ENCODE peak calls at places on chromosomes 3 and 15, in five cellular contexts. One of them, this sample, is unnamed.

GRCh38 chr3:43534676-43535075 is 87.1 kb downstream of the ANO10 start:
- DNase-seq in uterus: no peak
- DNase-seq in ovary: no peak
- DNase-seq in RWPE2: no peak
- DNase-seq in spleen: no peak
- DNase-seq in this sample: no peak

GRCh38 chr3:123099331-123100191 is 32.7 kb downstream of the PDIA5 start:
- DNase-seq in uterus: no peak
- DNase-seq in ovary: no peak
- DNase-seq in RWPE2: no peak
- DNase-seq in spleen: peak; percentile 65
- DNase-seq in this sample: peak; percentile 96

GRCh38 chr3:110243081-110243480 is 828.5 kb upstream of the NECTIN3 start:
- DNase-seq in uterus: no peak
- DNase-seq in ovary: no peak
- DNase-seq in RWPE2: no peak
- DNase-seq in spleen: no peak
- DNase-seq in this sample: no peak

GRCh38 chr3:126896941-126897340 is 86.0 kb upstream of the PLXNA1 start:
- DNase-seq in uterus: no peak
- DNase-seq in ovary: no peak
- DNase-seq in RWPE2: no peak
- DNase-seq in spleen: no peak
- DNase-seq in this sample: no peak

GRCh38 chr3:114144909-114145688 is 33.8 kb downstream of the DRD3 start:
- DNase-seq in uterus: no peak
- DNase-seq in ovary: no peak
- DNase-seq in RWPE2: no peak
- DNase-seq in spleen: no peak
- DNase-seq in this sample: peak; percentile 44

GRCh38 chr3:159458982-159459381 is 529.7 kb upstream of the IL12A start:
- DNase-seq in uterus: no peak
- DNase-seq in ovary: no peak
- DNase-seq in RWPE2: no peak
- DNase-seq in spleen: no peak
- DNase-seq in this sample: no peak

GRCh38 chr3:181948286-181948685 is 236.6 kb downstream of the SOX2 start:
- DNase-seq in uterus: no peak
- DNase-seq in ovary: no peak
- DNase-seq in RWPE2: no peak
- DNase-seq in spleen: no peak
- DNase-seq in this sample: no peak

GRCh38 chr3:38250198-38250597 is 15.4 kb upstream of the SLC22A13 start:
- DNase-seq in uterus: no peak
- DNase-seq in ovary: no peak
- DNase-seq in RWPE2: no peak
- DNase-seq in spleen: no peak
- DNase-seq in this sample: no peak

GRCh38 chr3:45890405-45890804 is 4.1 kb downstream of the CCR9 start:
- DNase-seq in uterus: no peak
- DNase-seq in ovary: no peak
- DNase-seq in RWPE2: no peak
- DNase-seq in spleen: no peak
- DNase-seq in this sample: no peak

GRCh38 chr15:30055604-30056003 is 27.2 kb upstream of the GOLGA8J start:
- DNase-seq in uterus: no peak
- DNase-seq in ovary: no peak
- DNase-seq in RWPE2: no peak
- DNase-seq in spleen: no peak
- DNase-seq in this sample: no peak

GRCh38 chr3:149377408-149378111 is at the start of gene TM4SF1:
- DNase-seq in uterus: peak; percentile 41
- DNase-seq in ovary: peak; percentile 61
- DNase-seq in RWPE2: peak; percentile 92
- DNase-seq in spleen: no peak
- DNase-seq in this sample: peak; percentile 65

GRCh38 chr3:100163787-100164186 is 49.5 kb upstream of the FILIP1L start:
- DNase-seq in uterus: no peak
- DNase-seq in ovary: no peak
- DNase-seq in RWPE2: no peak
- DNase-seq in spleen: no peak
- DNase-seq in this sample: no peak

GRCh38 chr3:27378331-27378730 is 9.1 kb upstream of the NEK10 start:
- DNase-seq in uterus: no peak
- DNase-seq in ovary: no peak
- DNase-seq in RWPE2: no peak
- DNase-seq in spleen: no peak
- DNase-seq in this sample: no peak

GRCh38 chr15:70012895-70013294 is 84.8 kb downstream of the TLE3 start:
- DNase-seq in uterus: no peak
- DNase-seq in ovary: no peak
- DNase-seq in RWPE2: no peak
- DNase-seq in spleen: no peak
- DNase-seq in this sample: no peak

GRCh38 chr3:193982258-193982659 is 153.7 kb upstream of the HES1 start:
- DNase-seq in uterus: peak; percentile 37
- DNase-seq in ovary: peak; percentile 49
- DNase-seq in RWPE2: peak; percentile 68
- DNase-seq in spleen: peak; percentile 83
- DNase-seq in this sample: no peak

GRCh38 chr15:62797171-62797570 is 245.4 kb upstream of the TPM1 start:
- DNase-seq in uterus: no peak
- DNase-seq in ovary: no peak
- DNase-seq in RWPE2: no peak
- DNase-seq in spleen: no peak
- DNase-seq in this sample: no peak

GRCh38 chr3:12420393-12420792 is 63.9 kb upstream of the TSEN2 start:
- DNase-seq in uterus: no peak
- DNase-seq in ovary: no peak
- DNase-seq in RWPE2: no peak
- DNase-seq in spleen: no peak
- DNase-seq in this sample: no peak

GRCh38 chr3:32293908-32294307 is 55.4 kb downstream of the CMTM8 start:
- DNase-seq in uterus: no peak
- DNase-seq in ovary: no peak
- DNase-seq in RWPE2: no peak
- DNase-seq in spleen: no peak
- DNase-seq in this sample: no peak

GRCh38 chr3:113516115-113516505 is 1.2 kb upstream of the SPICE1 start:
- DNase-seq in uterus: no peak
- DNase-seq in ovary: no peak
- DNase-seq in RWPE2: no peak
- DNase-seq in spleen: no peak
- DNase-seq in this sample: peak; percentile 56

GRCh38 chr3:138497851-138498250 is 63.4 kb downstream of the ESYT3 start:
- DNase-seq in uterus: no peak
- DNase-seq in ovary: no peak
- DNase-seq in RWPE2: no peak
- DNase-seq in spleen: no peak
- DNase-seq in this sample: no peak

GRCh38 chr3:27880969-27881892 is 159.1 kb upstream of the EOMES start:
- DNase-seq in uterus: no peak
- DNase-seq in ovary: no peak
- DNase-seq in RWPE2: no peak
- DNase-seq in spleen: peak; percentile 72
- DNase-seq in this sample: no peak

GRCh38 chr3:129413687-129414506 is 14.5 kb downstream of the EFCAB12 start:
- DNase-seq in uterus: no peak
- DNase-seq in ovary: peak; percentile 39
- DNase-seq in RWPE2: no peak
- DNase-seq in spleen: no peak
- DNase-seq in this sample: no peak

GRCh38 chr3:15796331-15796730 is 1.4 kb downstream of the ANKRD28 start:
- DNase-seq in uterus: no peak
- DNase-seq in ovary: no peak
- DNase-seq in RWPE2: no peak
- DNase-seq in spleen: no peak
- DNase-seq in this sample: no peak

GRCh38 chr15:93333826-93334225 is 244.8 kb upstream of the RGMA start:
- DNase-seq in uterus: no peak
- DNase-seq in ovary: no peak
- DNase-seq in RWPE2: no peak
- DNase-seq in spleen: no peak
- DNase-seq in this sample: no peak

GRCh38 chr3:78201066-78201465 is 1161.2 kb downstream of the ROBO2 start:
- DNase-seq in uterus: no peak
- DNase-seq in ovary: no peak
- DNase-seq in RWPE2: no peak
- DNase-seq in spleen: no peak
- DNase-seq in this sample: no peak

DNA sequence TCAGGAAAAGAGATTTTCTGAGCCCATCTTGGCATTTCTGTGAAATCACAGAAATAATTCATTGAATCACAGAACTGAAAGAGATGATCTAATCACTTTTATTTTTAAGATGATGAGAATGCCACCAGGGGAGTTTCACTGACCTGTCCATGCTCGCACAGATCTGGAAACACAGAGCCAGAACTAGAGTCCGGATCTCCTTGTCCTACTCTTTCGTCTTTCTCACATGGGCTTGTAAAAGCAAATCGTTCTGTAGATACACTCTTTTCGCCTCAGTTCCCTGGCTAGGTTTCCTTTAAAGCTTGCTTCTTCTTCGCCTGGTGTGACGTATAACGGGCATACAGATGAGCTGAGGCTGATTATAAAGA is 122.5 kb upstream of the SPRED1 start:
- DNase-seq in uterus: no peak
- DNase-seq in ovary: no peak
- DNase-seq in RWPE2: no peak
- DNase-seq in spleen: no peak
- DNase-seq in this sample: no peak
- H3K27ac ChIP-seq in uterus: peak overlapping the region; percentile 90
- H3K27ac ChIP-seq in ovary: no peak overlapping the region
- H3K27ac ChIP-seq in RWPE2: peak overlapping the region; percentile 87
- H3K27ac ChIP-seq in spleen: peak overlapping the region; percentile 76
- H3K27ac ChIP-seq in this sample: no peak overlapping the region

GRCh38 chr3:50164984-50165383 is 9.9 kb downstream of the SEMA3F start:
- DNase-seq in uterus: no peak
- DNase-seq in ovary: no peak
- DNase-seq in RWPE2: no peak
- DNase-seq in spleen: no peak
- DNase-seq in this sample: no peak

GRCh38 chr3:50167069-50167781 is 12.1 kb downstream of the SEMA3F start:
- DNase-seq in uterus: no peak
- DNase-seq in ovary: no peak
- DNase-seq in RWPE2: peak; percentile 88
- DNase-seq in spleen: no peak
- DNase-seq in this sample: no peak

GRCh38 chr3:50166309-50167019 is 11.3 kb downstream of the SEMA3F start:
- DNase-seq in uterus: no peak
- DNase-seq in ovary: no peak
- DNase-seq in RWPE2: no peak
- DNase-seq in spleen: no peak
- DNase-seq in this sample: no peak

GRCh38 chr3:50164481-50164880 is 9.4 kb downstream of the SEMA3F start:
- DNase-seq in uterus: no peak
- DNase-seq in ovary: no peak
- DNase-seq in RWPE2: no peak
- DNase-seq in spleen: no peak
- DNase-seq in this sample: no peak

DNA sequence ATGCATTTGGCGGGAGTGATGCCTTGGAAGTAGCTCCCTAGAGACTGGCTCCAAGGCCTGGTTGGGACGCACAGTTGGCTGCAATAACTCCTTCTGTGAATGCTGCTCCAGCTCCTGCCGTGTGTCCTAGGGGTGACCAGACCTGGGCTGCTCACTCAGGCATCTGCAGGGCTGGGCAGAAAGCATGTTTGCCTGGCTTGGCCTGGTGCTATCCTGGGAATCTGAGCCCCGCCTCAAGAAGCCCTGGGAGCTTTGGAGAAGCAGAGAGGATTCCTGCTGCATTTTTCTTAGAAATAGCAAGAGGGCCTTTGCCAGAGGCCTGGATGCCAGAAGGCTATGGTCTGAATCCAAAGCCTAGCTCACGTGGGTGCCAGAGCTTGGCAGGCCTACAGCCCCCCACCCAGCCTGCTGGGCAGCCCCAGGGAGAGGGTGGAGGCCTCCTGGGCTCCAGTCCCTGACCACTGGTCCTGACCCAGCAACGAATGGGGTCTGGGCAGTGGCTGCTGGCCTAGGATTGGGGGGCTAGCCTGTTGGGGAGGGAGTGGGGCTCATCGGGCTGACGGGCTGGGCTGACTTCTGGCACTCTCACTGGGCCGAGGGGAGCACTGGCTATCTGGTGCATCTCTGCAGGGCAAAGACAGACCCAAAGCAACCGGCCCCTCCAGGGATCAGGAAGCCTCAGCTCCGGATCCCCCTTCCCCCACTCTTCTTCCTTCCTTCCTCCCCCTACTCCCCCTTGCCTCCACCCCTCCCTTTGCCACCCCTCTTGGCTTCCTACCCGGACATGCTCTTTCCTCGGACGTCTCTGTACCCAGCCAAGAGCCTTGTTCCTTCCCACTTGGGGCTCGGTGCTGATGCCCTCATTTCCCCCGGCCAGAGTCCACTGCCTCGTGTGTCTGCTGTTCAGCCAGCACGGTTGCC is 10.5 kb downstream of the SEMA3F start:
- DNase-seq in uterus: peak; percentile 70
- DNase-seq in ovary: peak; percentile 74
- DNase-seq in RWPE2: no peak
- DNase-seq in spleen: no peak
- DNase-seq in this sample: no peak
- H3K4me3 ChIP-seq in uterus: no peak overlapping the region
- H3K4me3 ChIP-seq in ovary: no peak overlapping the region
- H3K4me3 ChIP-seq in RWPE2: no peak overlapping the region
- H3K4me3 ChIP-seq in spleen: peak overlapping the region; percentile 15
- H3K4me3 ChIP-seq in this sample: no peak overlapping the region

GRCh38 chr3:64318670-64319271 is 93.5 kb upstream of the PRICKLE2 start:
- DNase-seq in uterus: no peak
- DNase-seq in ovary: no peak
- DNase-seq in RWPE2: no peak
- DNase-seq in spleen: no peak
- DNase-seq in this sample: no peak
- H3K27ac ChIP-seq in uterus: no peak overlapping the region
- H3K27ac ChIP-seq in ovary: no peak overlapping the region
- H3K27ac ChIP-seq in RWPE2: no peak overlapping the region
- H3K27ac ChIP-seq in spleen: no peak overlapping the region
- H3K27ac ChIP-seq in this sample: no peak overlapping the region

DNA sequence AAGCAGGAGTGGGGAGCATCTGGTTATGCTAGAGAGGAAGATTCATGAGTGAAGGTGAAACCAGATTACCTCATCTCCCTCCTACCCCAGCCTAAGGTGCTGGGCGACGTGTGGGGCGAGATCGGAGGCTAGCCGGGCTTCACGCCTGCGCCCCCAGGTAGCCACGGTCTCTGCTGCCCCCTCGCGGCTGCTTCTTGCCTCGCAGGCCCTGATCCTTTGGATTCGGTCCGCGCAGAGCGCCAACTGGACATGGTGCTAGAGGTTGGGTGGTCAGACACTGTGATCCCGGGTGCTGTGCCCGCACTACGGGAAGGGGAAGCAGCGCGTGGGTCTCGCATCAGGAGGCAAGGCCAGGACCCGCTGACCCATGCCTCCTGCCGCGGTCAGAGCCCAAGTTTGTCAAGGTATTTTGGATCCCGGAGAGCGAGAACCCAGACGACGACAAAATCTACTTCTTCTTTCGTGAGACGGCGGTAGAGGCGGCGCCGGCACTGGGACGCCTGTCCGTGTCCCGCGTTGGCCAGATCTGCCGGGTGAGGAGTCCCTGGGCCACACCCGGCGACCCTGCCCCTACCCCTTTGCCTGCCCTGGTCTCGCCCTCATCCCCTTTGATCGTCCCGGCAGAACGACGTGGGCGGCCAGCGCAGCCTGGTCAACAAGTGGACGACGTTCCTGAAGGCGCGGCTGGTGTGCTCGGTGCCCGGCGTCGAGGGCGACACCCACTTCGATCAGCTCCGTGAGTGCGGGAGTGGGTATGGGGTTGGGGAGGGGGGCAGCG is 4.2 kb downstream of the SEMA3B start:
- DNase-seq in uterus: peak; percentile 90
- DNase-seq in ovary: peak; percentile 94
- DNase-seq in RWPE2: no peak
- DNase-seq in spleen: peak; percentile 97
- DNase-seq in this sample: peak; percentile 83
- H3K4me3 ChIP-seq in uterus: peak overlapping the region; percentile 5
- H3K4me3 ChIP-seq in ovary: peak overlapping the region; percentile 15
- H3K4me3 ChIP-seq in RWPE2: no peak overlapping the region
- H3K4me3 ChIP-seq in spleen: peak overlapping the region; percentile 56
- H3K4me3 ChIP-seq in this sample: no peak overlapping the region

This sample was measured in SJCRH30.